ENCODE peak calls at places on chromosome 1, in seven cellular contexts. B is mesothelial cell of epicardium, L is H54, Y is HS-27A, P is fibroblast of mammary gland, K is COR-L47, S is neural crest cell. Q is an unnamed sample.

GRCh38 chr1:111101854-111102642 is 37.8 kb downstream of the DRAM2 start:
- DNase-seq in B (no peak), L (no peak), Y (no peak), P (no peak), K (no peak), S (no peak), Q (no peak)

GRCh38 chr1:32250893-32251716 is at the start of gene LCK:
- DNase-seq in B (no peak), L (no peak), Y (no peak), P (no peak), K (no peak), S (no peak), Q (no peak)

GRCh38 chr1:43304771-43305300 is 4.1 kb downstream of the TIE1 start:
- DNase-seq in B (no peak), L (no peak), Y (no peak), P (no peak), K (no peak), S (no peak), Q (no peak)

GRCh38 chr1:116115476-116115875 is 4.3 kb downstream of the MAB21L3 start:
- DNase-seq in B (no peak), L (no peak), Y (peak; percentile 84), P (peak; percentile 69), K (no peak), S (no peak), Q (peak; percentile 97)

GRCh38 chr1:178055093-178055492 is 38.8 kb upstream of the RASAL2 start:
- DNase-seq in B (no peak), L (no peak), Y (no peak), P (peak; percentile 48), K (no peak), S (peak; percentile 14), Q (peak; percentile 55)

GRCh38 chr1:93824869-93825268 is 54.1 kb downstream of the DNTTIP2 start:
- DNase-seq in B (no peak), L (no peak), Y (no peak), P (no peak), K (no peak), S (no peak), Q (no peak)

GRCh38 chr1:36977736-36978314 is 56.5 kb downstream of the GRIK3 start:
- DNase-seq in B (no peak), L (no peak), Y (no peak), P (no peak), K (no peak), S (no peak), Q (no peak)

GRCh38 chr1:161989801-161990200 is 33.9 kb downstream of the OLFML2B start:
- DNase-seq in B (no peak), L (no peak), Y (no peak), P (no peak), K (no peak), S (no peak), Q (no peak)

GRCh38 chr1:204432708-204433107 is 21.1 kb upstream of the PPP1R15B start:
- DNase-seq in B (no peak), L (no peak), Y (no peak), P (no peak), K (no peak), S (no peak), Q (no peak)

GRCh38 chr1:94048413-94049164 is 72.4 kb downstream of the ABCA4 start:
- DNase-seq in B (no peak), L (no peak), Y (no peak), P (no peak), K (no peak), S (no peak), Q (peak; percentile 19)

GRCh38 chr1:228144213-228145049 is 4.4 kb downstream of the GUK1 start:
- DNase-seq in B (no peak), L (no peak), Y (no peak), P (no peak), K (no peak), S (no peak), Q (no peak)

GRCh38 chr1:27380223-27380622 is 2.9 kb downstream of the CD164L2 start:
- DNase-seq in B (no peak), L (no peak), Y (no peak), P (no peak), K (no peak), S (no peak), Q (no peak)

GRCh38 chr1:25991937-25992688 is 5.8 kb downstream of the PAFAH2 start:
- DNase-seq in B (no peak), L (no peak), Y (no peak), P (peak; percentile 17), K (no peak), S (no peak), Q (peak; percentile 25)

GRCh38 chr1:11052839-11053757 is 6.1 kb upstream of the MASP2 start:
- DNase-seq in B (no peak), L (no peak), Y (no peak), P (peak; percentile 34), K (no peak), S (no peak), Q (no peak)

GRCh38 chr1:93502561-93502960 is 54.6 kb downstream of the FNBP1L start:
- DNase-seq in B (no peak), L (no peak), Y (no peak), P (no peak), K (no peak), S (no peak), Q (no peak)

GRCh38 chr1:2039251-2039650 is 11.0 kb upstream of the PRKCZ start:
- DNase-seq in B (no peak), L (no peak), Y (no peak), P (no peak), K (no peak), S (no peak), Q (no peak)

GRCh38 chr1:66521736-66522365 is 12.1 kb upstream of the SGIP1 start:
- DNase-seq in B (no peak), L (peak; percentile 24), Y (no peak), P (peak; percentile 93), K (no peak), S (no peak), Q (peak; percentile 93)

GRCh38 chr1:224109981-224110380 is 3.9 kb upstream of the FBXO28 start:
- DNase-seq in B (no peak), L (no peak), Y (no peak), P (no peak), K (no peak), S (no peak), Q (no peak)

GRCh38 chr1:198253668-198254067 is 96.9 kb downstream of the NEK7 start:
- DNase-seq in B (no peak), L (no peak), Y (no peak), P (peak; percentile 75), K (no peak), S (no peak), Q (peak; percentile 71)